ENCODE peak calls at places on chromosome 15, in five cellular contexts. M is uterus, B is GM12878, P is ovary, R is body of pancreas. Q is an unnamed sample. For H3K27me3, the result is how much of the 10 kb centered on the place peaks cover.

GRCh38 chr15:86743283-86743903 is 663.7 kb downstream of the AGBL1 start:
- DNase-seq in M (peak), B (no peak), P (no peak), R (peak), Q (no peak)

GRCh38 chr15:23857028-23857641 is 170.0 kb upstream of the NDN start:
- DNase-seq in M (peak), B (no peak), P (peak), R (peak), Q (peak)

GRCh38 chr15:84669726-84670125 is 11.7 kb upstream of the NMB start:
- DNase-seq in M (no peak), B (no peak), P (no peak), R (no peak), Q (no peak)

GRCh38 chr15:31262901-31263671 is 63.5 kb upstream of the KLF13 start:
- DNase-seq in M (no peak), B (peak), P (no peak), R (no peak), Q (peak)

GRCh38 chr15:81258455-81258854 is 61.8 kb downstream of the IL16 start:
- DNase-seq in M (no peak), B (no peak), P (no peak), R (no peak), Q (no peak)

GRCh38 chr15:90037510-90037860 is 36.4 kb downstream of the ZNF710 start:
- DNase-seq in M (no peak), B (no peak), P (no peak), R (no peak), Q (no peak)

GRCh38 chr15:29570121-29570930 is 251.9 kb downstream of the TJP1 start:
- DNase-seq in M (no peak), B (no peak), P (no peak), R (peak), Q (no peak)

GRCh38 chr15:63367390-63367789 is 14.3 kb downstream of the CA12 start:
- DNase-seq in M (no peak), B (no peak), P (no peak), R (peak), Q (no peak)

GRCh38 chr15:71788646-71789579 is 21.4 kb upstream of the NR2E3 start:
- DNase-seq in M (no peak), B (no peak), P (no peak), R (no peak), Q (no peak)

GRCh38 chr15:30906366-30906765 is 2.7 kb downstream of the FAN1 start:
- DNase-seq in M (no peak), B (no peak), P (no peak), R (peak), Q (no peak)

GRCh38 chr15:66912001-66912400 is 153.4 kb upstream of the SMAD3 start:
- DNase-seq in M (no peak), B (no peak), P (no peak), R (no peak), Q (no peak)

GRCh38 chr15:37289109-37289765 is 188.9 kb upstream of the MEIS2 start:
- DNase-seq in M (no peak), B (no peak), P (no peak), R (no peak), Q (no peak)

GRCh38 chr15:85330941-85331588 is 49.3 kb upstream of the AKAP13 start:
- DNase-seq in M (peak), B (peak), P (peak), R (peak), Q (peak)

GRCh38 chr15:90106522-90107117 is 4.4 kb upstream of the IDH2 start:
- DNase-seq in M (peak), B (no peak), P (no peak), R (no peak), Q (no peak)

GRCh38 chr15:29674661-29675533 is 147.4 kb downstream of the TJP1 start:
- DNase-seq in M (peak), B (no peak), P (peak), R (peak), Q (peak)

GRCh38 chr15:58383876-58384275 is 47.9 kb upstream of the LIPC start:
- DNase-seq in M (no peak), B (no peak), P (no peak), R (no peak), Q (no peak)

GRCh38 chr15:31487811-31488436 is 161.3 kb downstream of the KLF13 start:
- DNase-seq in M (no peak), B (peak), P (no peak), R (peak), Q (peak)

GRCh38 chr15:55990071-55990470 is 3.3 kb downstream of the NEDD4 start:
- DNase-seq in M (no peak), B (no peak), P (no peak), R (no peak), Q (no peak)

GRCh38 chr15:71743861-71744382 is 66.4 kb upstream of the NR2E3 start:
- DNase-seq in M (peak), B (no peak), P (peak), R (peak), Q (peak)

GRCh38 chr15:100266166-100266565 is 75.6 kb downstream of the ADAMTS17 start:
- DNase-seq in M (no peak), B (no peak), P (no peak), R (no peak), Q (no peak)

GRCh38 chr15:84826369-84826823 is 9.2 kb downstream of the ALPK3 start:
- DNase-seq in M (no peak), B (no peak), P (no peak), R (peak), Q (no peak)

GRCh38 chr15:31309893-31310606 is 16.6 kb upstream of the KLF13 start:
- DNase-seq in M (no peak), B (no peak), P (no peak), R (no peak), Q (no peak)

GRCh38 chr15:51162865-51163762 is 68.4 kb upstream of the TNFAIP8L3 start:
- DNase-seq in M (peak), B (peak), P (peak), R (peak), Q (peak)
- H3K27me3 ChIP-seq in M (under half), B (under half), P (under half), R (under half), Q (under half)

GRCh38 chr15:94674251-94674650 is 442.9 kb downstream of the MCTP2 start:
- DNase-seq in M (peak), B (no peak), P (peak), R (no peak), Q (no peak)
- TF ChIP-seq POLR2A in M (no peak), B (no peak), P (no peak), R (no peak), Q (no peak)

DNA sequence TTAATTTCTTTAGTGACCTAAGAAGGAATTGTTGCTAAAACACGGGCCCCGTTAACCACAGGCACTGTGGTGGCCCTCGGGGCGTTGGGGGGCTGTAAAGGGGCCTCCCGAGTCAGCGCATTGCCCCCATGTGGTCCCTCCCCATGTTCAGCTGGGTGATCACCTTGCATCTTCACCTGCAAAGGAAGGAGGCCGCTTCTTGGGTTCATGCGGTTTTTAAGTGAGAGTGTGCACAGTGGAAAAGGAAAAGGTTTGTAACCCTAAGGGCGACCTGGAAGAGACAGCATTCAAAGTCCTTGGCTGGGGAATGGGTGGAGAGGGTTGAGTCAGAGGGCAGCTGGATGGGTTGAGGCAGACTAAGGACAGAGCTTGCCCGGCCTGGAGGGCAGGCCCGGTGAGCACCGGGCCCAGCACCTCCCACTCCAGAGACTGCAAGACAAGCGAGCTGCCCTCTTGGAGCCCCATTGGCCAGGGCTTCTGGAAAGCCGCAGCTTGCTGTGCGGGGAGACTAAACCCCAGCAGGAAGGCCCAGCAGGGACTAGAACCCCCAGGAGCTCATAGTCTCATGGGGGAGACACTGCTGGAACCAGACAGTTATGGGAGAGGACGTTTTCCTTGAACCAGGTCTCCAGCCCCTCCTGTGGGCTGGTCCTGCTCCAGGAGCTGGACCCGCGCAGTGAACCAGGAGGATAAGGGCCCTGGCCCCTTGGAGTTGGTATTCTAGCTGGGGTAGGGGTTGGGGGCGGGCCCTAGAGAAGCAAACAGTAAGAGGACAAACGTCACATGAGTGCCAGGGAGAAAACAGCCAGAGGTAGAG is 59.2 kb downstream of the RGMA start:
- DNase-seq in M (no peak), B (no peak), P (peak), R (no peak), Q (peak)
- H3K27ac ChIP-seq in M (peak), B (no peak), P (peak), R (peak), Q (peak)

GRCh38 chr15:70556804-70557203 is 206.6 kb downstream of the UACA start:
- DNase-seq in M (no peak), B (no peak), P (no peak), R (no peak), Q (no peak)
- H3K27me3 ChIP-seq in M (under half), B (under half), P (under half), R (under half), Q (under half)

GRCh38 chr15:74889882-74890768 is at the start of gene MPI:
- DNase-seq in M (peak), B (no peak), P (peak), R (peak), Q (peak)
- TF ChIP-seq POLR2A in M (peak), B (peak), P (peak), R (peak), Q (no peak)

DNA sequence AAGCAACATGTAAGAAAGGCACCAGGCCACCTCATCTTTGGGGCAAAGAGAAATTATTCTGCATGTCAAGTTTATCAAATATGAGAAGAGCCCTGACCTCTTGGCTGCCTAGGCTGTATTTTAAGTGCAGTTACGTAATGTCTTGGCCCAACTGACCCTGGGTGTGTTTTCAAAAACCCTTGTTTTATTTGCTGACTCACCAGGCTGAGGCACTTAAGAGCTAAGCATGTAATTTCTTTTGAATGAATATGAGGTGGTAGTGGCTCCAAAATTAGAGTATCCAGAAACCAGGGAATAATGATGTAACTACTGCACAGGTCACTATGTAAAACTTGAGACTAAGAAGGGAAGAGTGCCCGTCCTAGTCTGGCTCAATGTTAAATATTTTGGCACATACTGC is 24.3 kb downstream of the PGPEP1L start:
- DNase-seq in M (peak), B (no peak), P (peak), R (peak), Q (peak)
- H3K27ac ChIP-seq in M (peak), B (no peak), P (peak), R (no peak), Q (no peak)

GRCh38 chr15:70447511-70447910 is 315.8 kb downstream of the UACA start:
- DNase-seq in M (no peak), B (no peak), P (no peak), R (no peak), Q (no peak)
- H3K27me3 ChIP-seq in M (under half), B (under half), P (under half), R (under half), Q (under half)

GRCh38 chr15:74598126-74598842 is 17.4 kb upstream of the CLK3 start:
- DNase-seq in M (peak), B (peak), P (peak), R (peak), Q (peak)
- TF ChIP-seq POLR2A in M (peak), B (peak), P (no peak), R (peak), Q (peak)

DNA sequence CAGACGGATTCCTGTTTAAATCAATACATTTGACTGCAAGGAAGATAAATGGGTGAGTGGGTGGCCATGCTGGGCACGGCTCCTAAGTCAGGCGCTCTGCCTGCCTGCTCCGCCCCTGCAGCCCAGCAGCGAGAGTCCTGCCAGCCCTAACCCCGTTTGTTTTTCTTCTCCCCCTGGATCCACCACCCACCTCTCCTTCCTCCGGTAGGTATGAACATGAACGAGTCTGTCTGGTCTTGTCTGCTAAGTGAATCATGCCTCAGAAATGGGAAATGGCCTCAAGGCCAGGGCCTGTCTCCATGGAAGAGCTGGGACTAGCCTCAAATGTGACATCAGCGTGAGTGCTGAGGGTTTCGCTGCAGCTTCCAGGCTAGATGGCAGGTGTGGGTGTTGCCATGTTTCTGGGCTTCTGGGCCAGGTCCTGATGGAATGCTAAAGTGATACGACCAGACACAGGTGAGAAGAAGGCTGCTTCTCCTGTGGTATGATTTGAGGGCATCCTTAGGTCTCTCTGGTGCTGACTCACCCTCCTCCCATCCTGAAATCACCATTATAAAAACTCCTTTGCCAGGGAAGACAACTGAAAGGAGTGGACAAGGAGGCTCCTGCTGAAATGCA is 5.6 kb upstream of the FEM1B start:
- DNase-seq in M (peak), B (no peak), P (peak), R (peak), Q (peak)
- H3K27ac ChIP-seq in M (peak), B (no peak), P (peak), R (peak), Q (peak)

Q was measured in adrenal gland.